ENCODE peak calls at places on chromosomes 1 and 21, in six cellular contexts. One of them, this sample, is unnamed.

GRCh38 chr21:26966978-26967913 is at the start of gene ADAMTS5:
- DNase-seq in HepG2: no peak
- DNase-seq in A549: no peak
- DNase-seq in K562: no peak
- DNase-seq in GM12878: no peak
- DNase-seq in IMR-90: peak
- DNase-seq in this sample: peak

GRCh38 chr21:17699524-17700189 is 87.0 kb upstream of the BTG3 start:
- DNase-seq in GM12878: peak
- DNase-seq in K562: no peak
- DNase-seq in HepG2: no peak
- DNase-seq in A549: no peak
- DNase-seq in IMR-90: no peak
- DNase-seq in this sample: no peak

GRCh38 chr1:50275564-50275963 is 147.7 kb downstream of the DMRTA2 start:
- DNase-seq in HepG2: no peak
- DNase-seq in GM12878: no peak
- DNase-seq in IMR-90: no peak
- DNase-seq in A549: no peak
- DNase-seq in K562: no peak
- DNase-seq in this sample: no peak

GRCh38 chr1:91883470-91883869 is 2.5 kb downstream of the TGFBR3 start:
- DNase-seq in GM12878: no peak
- DNase-seq in HepG2: peak
- DNase-seq in A549: peak
- DNase-seq in IMR-90: peak
- DNase-seq in K562: peak
- DNase-seq in this sample: no peak

GRCh38 chr1:179369751-179370341 is 4.1 kb downstream of the AXDND1 start:
- DNase-seq in GM12878: peak
- DNase-seq in IMR-90: peak
- DNase-seq in A549: peak
- DNase-seq in HepG2: peak
- DNase-seq in K562: peak
- DNase-seq in this sample: peak

GRCh38 chr1:77834771-77835334 is 53.6 kb upstream of the NEXN start:
- DNase-seq in IMR-90: peak
- DNase-seq in K562: no peak
- DNase-seq in A549: no peak
- DNase-seq in GM12878: no peak
- DNase-seq in HepG2: no peak
- DNase-seq in this sample: no peak

GRCh38 chr1:229048221-229048620 is 222.7 kb upstream of the RAB4A start:
- DNase-seq in A549: no peak
- DNase-seq in HepG2: no peak
- DNase-seq in K562: no peak
- DNase-seq in IMR-90: no peak
- DNase-seq in GM12878: no peak
- DNase-seq in this sample: no peak

GRCh38 chr1:229374485-229374884 is 31.6 kb upstream of the CCSAP start:
- DNase-seq in IMR-90: no peak
- DNase-seq in GM12878: no peak
- DNase-seq in A549: no peak
- DNase-seq in K562: no peak
- DNase-seq in HepG2: no peak
- DNase-seq in this sample: no peak

GRCh38 chr21:34545079-34545884 is 33.3 kb upstream of the KCNE1 start:
- DNase-seq in K562: no peak
- DNase-seq in A549: peak
- DNase-seq in IMR-90: peak
- DNase-seq in HepG2: peak
- DNase-seq in GM12878: peak
- DNase-seq in this sample: no peak

GRCh38 chr1:242239394-242239793 is 240.5 kb upstream of the MAP1LC3C start:
- DNase-seq in GM12878: no peak
- DNase-seq in IMR-90: no peak
- DNase-seq in A549: peak
- DNase-seq in K562: no peak
- DNase-seq in HepG2: no peak
- DNase-seq in this sample: no peak
- TF ChIP-seq BHLHE40 in GM12878: no peak
- TF ChIP-seq BHLHE40 in IMR-90: no peak
- TF ChIP-seq BHLHE40 in A549: no peak
- TF ChIP-seq BHLHE40 in K562: no peak
- TF ChIP-seq BHLHE40 in HepG2: no peak
- TF ChIP-seq BHLHE40 in this sample: no peak

DNA sequence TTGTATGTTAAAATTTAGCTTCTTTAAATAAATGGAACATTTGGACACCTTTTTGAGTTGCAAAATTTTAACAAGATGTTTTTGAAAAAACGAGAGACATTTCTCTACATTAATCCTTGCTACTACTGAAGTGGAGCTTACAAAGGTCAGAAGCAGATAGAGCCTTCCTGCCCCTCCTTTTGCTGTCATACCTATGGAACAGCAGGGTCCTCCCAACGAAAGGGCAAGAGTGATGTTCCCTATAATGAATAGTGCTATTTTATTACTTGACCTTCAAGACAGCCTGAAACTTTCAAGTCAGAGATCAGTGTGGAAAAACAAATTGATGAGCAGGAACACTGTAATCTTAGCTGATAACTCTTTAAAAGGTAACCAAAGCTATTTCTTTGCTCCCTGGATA is 1538.9 kb downstream of the PLA2G4A start:
- DNase-seq in A549: no peak
- DNase-seq in HepG2: no peak
- DNase-seq in GM12878: no peak
- DNase-seq in K562: no peak
- DNase-seq in IMR-90: no peak
- DNase-seq in this sample: no peak
- TF ChIP-seq BHLHE40 in A549: no peak
- TF ChIP-seq BHLHE40 in HepG2: no peak
- TF ChIP-seq BHLHE40 in GM12878: no peak
- TF ChIP-seq BHLHE40 in K562: no peak
- TF ChIP-seq BHLHE40 in IMR-90: no peak
- TF ChIP-seq BHLHE40 in this sample: no peak

GRCh38 chr1:2783069-2783434 is 18.4 kb downstream of the TTC34 start:
- DNase-seq in GM12878: no peak
- DNase-seq in A549: no peak
- DNase-seq in HepG2: no peak
- DNase-seq in IMR-90: no peak
- DNase-seq in K562: no peak
- DNase-seq in this sample: no peak

GRCh38 chr1:2781627-2782026 is 19.9 kb downstream of the TTC34 start:
- DNase-seq in A549: no peak
- DNase-seq in K562: no peak
- DNase-seq in IMR-90: no peak
- DNase-seq in GM12878: no peak
- DNase-seq in HepG2: no peak
- DNase-seq in this sample: no peak

GRCh38 chr1:2778220-2778592 is 23.3 kb downstream of the TTC34 start:
- DNase-seq in HepG2: no peak
- DNase-seq in K562: no peak
- DNase-seq in A549: no peak
- DNase-seq in IMR-90: no peak
- DNase-seq in GM12878: no peak
- DNase-seq in this sample: no peak

GRCh38 chr1:2777428-2778219 is 23.9 kb downstream of the TTC34 start:
- DNase-seq in K562: no peak
- DNase-seq in A549: no peak
- DNase-seq in IMR-90: no peak
- DNase-seq in GM12878: no peak
- DNase-seq in HepG2: no peak
- DNase-seq in this sample: no peak
- TF ChIP-seq BHLHE40 in K562: no peak
- TF ChIP-seq BHLHE40 in A549: no peak
- TF ChIP-seq BHLHE40 in IMR-90: no peak
- TF ChIP-seq BHLHE40 in GM12878: no peak
- TF ChIP-seq BHLHE40 in HepG2: no peak
- TF ChIP-seq BHLHE40 in this sample: no peak

GRCh38 chr1:239244084-239244483 is 142.3 kb upstream of the CHRM3 start:
- DNase-seq in K562: no peak
- DNase-seq in A549: no peak
- DNase-seq in IMR-90: no peak
- DNase-seq in HepG2: no peak
- DNase-seq in GM12878: no peak
- DNase-seq in this sample: no peak

GRCh38 chr1:239239529-239239928 is 146.8 kb upstream of the CHRM3 start:
- DNase-seq in HepG2: no peak
- DNase-seq in GM12878: no peak
- DNase-seq in K562: no peak
- DNase-seq in IMR-90: no peak
- DNase-seq in A549: no peak
- DNase-seq in this sample: no peak

GRCh38 chr1:239242404-239242803 is 144.0 kb upstream of the CHRM3 start:
- DNase-seq in GM12878: no peak
- DNase-seq in A549: no peak
- DNase-seq in K562: no peak
- DNase-seq in IMR-90: no peak
- DNase-seq in HepG2: no peak
- DNase-seq in this sample: no peak

GRCh38 chr1:239240736-239241135 is 145.6 kb upstream of the CHRM3 start:
- DNase-seq in IMR-90: no peak
- DNase-seq in K562: no peak
- DNase-seq in A549: no peak
- DNase-seq in HepG2: no peak
- DNase-seq in GM12878: no peak
- DNase-seq in this sample: no peak

GRCh38 chr1:239243003-239243402 is 143.4 kb upstream of the CHRM3 start:
- DNase-seq in HepG2: no peak
- DNase-seq in GM12878: no peak
- DNase-seq in A549: no peak
- DNase-seq in K562: no peak
- DNase-seq in IMR-90: no peak
- DNase-seq in this sample: no peak
- TF ChIP-seq BHLHE40 in HepG2: no peak
- TF ChIP-seq BHLHE40 in GM12878: no peak
- TF ChIP-seq BHLHE40 in A549: no peak
- TF ChIP-seq BHLHE40 in K562: no peak
- TF ChIP-seq BHLHE40 in IMR-90: no peak
- TF ChIP-seq BHLHE40 in this sample: no peak

GRCh38 chr1:11741919-11742598 is 6.1 kb downstream of the AGTRAP start:
- DNase-seq in K562: no peak
- DNase-seq in IMR-90: no peak
- DNase-seq in HepG2: no peak
- DNase-seq in A549: no peak
- DNase-seq in GM12878: no peak
- DNase-seq in this sample: no peak
- TF ChIP-seq BHLHE40 in K562: no peak
- TF ChIP-seq BHLHE40 in IMR-90: no peak
- TF ChIP-seq BHLHE40 in HepG2: no peak
- TF ChIP-seq BHLHE40 in A549: no peak
- TF ChIP-seq BHLHE40 in GM12878: no peak
- TF ChIP-seq BHLHE40 in this sample: no peak

DNA sequence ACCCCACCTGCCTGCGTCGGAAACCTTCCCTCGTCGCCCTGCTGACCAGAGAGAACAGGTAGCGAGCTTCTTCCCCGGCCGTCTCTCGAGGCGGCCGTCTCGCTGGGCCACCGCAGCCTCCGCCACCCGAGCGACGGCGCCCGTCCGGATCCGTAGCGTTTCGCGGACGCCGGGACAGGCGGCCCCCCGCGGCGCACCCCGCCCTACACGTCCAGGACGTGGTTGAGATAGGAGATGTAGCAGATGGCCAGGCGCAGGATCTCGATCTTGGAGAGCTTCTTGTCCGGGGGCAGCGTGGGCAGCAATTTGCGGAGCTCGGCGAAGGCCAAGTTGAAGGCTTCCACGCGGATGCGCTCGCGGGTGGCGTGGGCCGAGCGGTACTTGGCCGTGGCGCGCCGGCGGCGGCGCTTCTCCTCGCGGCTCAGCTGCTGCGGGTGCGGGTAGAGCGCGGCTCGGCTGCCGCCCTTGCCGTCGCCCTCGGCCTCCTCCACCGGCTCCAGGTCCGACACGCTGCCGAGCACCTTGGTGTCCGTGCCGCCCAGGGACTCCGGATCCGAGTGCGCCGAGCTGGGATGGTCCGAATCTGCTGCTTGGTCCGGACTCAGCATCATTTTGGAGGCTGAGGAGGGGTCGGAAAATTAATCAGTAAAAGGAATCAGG is 3.0 kb downstream of the NHLH2 start:
- DNase-seq in IMR-90: no peak
- DNase-seq in K562: no peak
- DNase-seq in GM12878: no peak
- DNase-seq in HepG2: no peak
- DNase-seq in A549: no peak
- DNase-seq in this sample: peak
- TF ChIP-seq BHLHE40 in IMR-90: no peak
- TF ChIP-seq BHLHE40 in K562: no peak
- TF ChIP-seq BHLHE40 in GM12878: no peak
- TF ChIP-seq BHLHE40 in HepG2: no peak
- TF ChIP-seq BHLHE40 in A549: no peak
- TF ChIP-seq BHLHE40 in this sample: no peak

GRCh38 chr1:53371851-53372250 is 44.0 kb upstream of the LRP8 start:
- DNase-seq in A549: no peak
- DNase-seq in GM12878: no peak
- DNase-seq in HepG2: no peak
- DNase-seq in K562: no peak
- DNase-seq in IMR-90: no peak
- DNase-seq in this sample: no peak
- TF ChIP-seq BHLHE40 in A549: no peak
- TF ChIP-seq BHLHE40 in GM12878: no peak
- TF ChIP-seq BHLHE40 in HepG2: no peak
- TF ChIP-seq BHLHE40 in K562: no peak
- TF ChIP-seq BHLHE40 in IMR-90: no peak
- TF ChIP-seq BHLHE40 in this sample: no peak

DNA sequence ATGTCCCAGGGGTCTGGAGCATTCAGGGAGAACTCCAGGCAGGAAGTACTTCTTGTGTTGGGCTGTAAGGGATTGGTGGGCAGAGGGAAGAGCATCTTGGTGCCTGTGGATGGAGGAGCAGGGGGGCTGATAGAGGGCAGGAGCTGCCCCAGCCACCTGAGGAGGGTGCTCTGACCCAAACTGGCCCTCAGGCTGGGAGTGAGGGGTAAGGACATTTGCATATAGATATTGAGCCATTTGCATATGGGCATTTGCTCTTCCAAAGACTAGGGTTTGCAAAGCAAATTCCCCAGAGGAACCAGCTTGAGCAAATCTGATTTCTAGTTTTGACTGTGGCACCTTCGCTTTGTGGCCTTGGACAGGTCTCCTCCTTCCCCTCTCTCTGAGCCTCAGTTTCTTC is 18.2 kb downstream of the ZNF362 start:
- DNase-seq in A549: no peak
- DNase-seq in GM12878: no peak
- DNase-seq in K562: no peak
- DNase-seq in HepG2: no peak
- DNase-seq in IMR-90: no peak
- DNase-seq in this sample: no peak
- TF ChIP-seq BHLHE40 in A549: no peak
- TF ChIP-seq BHLHE40 in GM12878: no peak
- TF ChIP-seq BHLHE40 in K562: no peak
- TF ChIP-seq BHLHE40 in HepG2: no peak
- TF ChIP-seq BHLHE40 in IMR-90: no peak
- TF ChIP-seq BHLHE40 in this sample: no peak

GRCh38 chr1:89151021-89151420 is 24.8 kb downstream of the GBP7 start:
- DNase-seq in K562: no peak
- DNase-seq in HepG2: no peak
- DNase-seq in IMR-90: no peak
- DNase-seq in A549: no peak
- DNase-seq in GM12878: no peak
- DNase-seq in this sample: no peak
- TF ChIP-seq BHLHE40 in K562: no peak
- TF ChIP-seq BHLHE40 in HepG2: no peak
- TF ChIP-seq BHLHE40 in IMR-90: no peak
- TF ChIP-seq BHLHE40 in A549: no peak
- TF ChIP-seq BHLHE40 in GM12878: no peak
- TF ChIP-seq BHLHE40 in this sample: no peak

This sample was measured in HEK293T.